ENCODE peak calls at places on chromosome 1, in ten cellular contexts. Z is BJ; R is activated CD4-positive, alpha-beta T cell treated with anti-CD3 and anti-CD28 coated beads, Interleukin-2, amount 50 U/mL, for 48 hours; K is epithelial cell of proximal tubule; H is Calu3; J is SK-N-DZ; N is nucleus accumbens; I is brain pericyte; F is ecto neural progenitor cell; L is HEK293T. Q is an unnamed sample.

GRCh38 chr1:6248798-6249731 is 5.1 kb downstream of the HES3 start:
- DNase-seq in Z (no peak), R (no peak), K (no peak), H (no peak), J (no peak), N (no peak), I (no peak), F (peak; percentile 68), L (no peak), Q (no peak)

GRCh38 chr1:208135354-208135753 is 108.8 kb downstream of the PLXNA2 start:
- DNase-seq in Z (no peak), R (no peak), K (no peak), H (no peak), J (no peak), N (no peak), I (no peak), F (no peak), L (no peak), Q (peak; percentile 73)

GRCh38 chr1:46575300-46575699 is 23.9 kb upstream of the KNCN start:
- DNase-seq in Z (no peak), R (no peak), K (no peak), H (no peak), J (no peak), N (no peak), I (no peak), F (no peak), L (peak; percentile 16), Q (no peak)

GRCh38 chr1:196535727-196536126 is 72.5 kb downstream of the KCNT2 start:
- DNase-seq in Z (no peak), R (no peak), K (no peak), H (no peak), J (peak; percentile 18), N (no peak), I (no peak), F (no peak), L (no peak), Q (peak; percentile 77)

GRCh38 chr1:168202941-168203654 is 22.7 kb upstream of the SFT2D2 start:
- DNase-seq in Z (peak; percentile 93), R (no peak), K (no peak), H (peak; percentile 69), J (no peak), N (no peak), I (peak; percentile 74), F (no peak), L (no peak), Q (peak; percentile 67)

GRCh38 chr1:59994302-59995198 is 68.0 kb upstream of the CYP2J2 start:
- DNase-seq in Z (peak; percentile 63), R (no peak), K (peak; percentile 13), H (no peak), J (no peak), N (no peak), I (peak; percentile 12), F (no peak), L (no peak), Q (no peak)

GRCh38 chr1:185559684-185560310 is 174.4 kb upstream of the HMCN1 start:
- DNase-seq in Z (no peak), R (peak; percentile 51), K (no peak), H (peak; percentile 56), J (peak; percentile 2), N (peak; percentile 14), I (no peak), F (peak; percentile 55), L (peak; percentile 44), Q (peak; percentile 78)

GRCh38 chr1:40849801-40850592 is 12.2 kb downstream of the CITED4 start:
- DNase-seq in Z (no peak), R (peak; percentile 82), K (no peak), H (peak; percentile 78), J (peak; percentile 60), N (peak; percentile 69), I (no peak), F (peak; percentile 81), L (peak; percentile 79), Q (peak; percentile 68)

GRCh38 chr1:218297867-218298266 is 12.8 kb downstream of the RRP15 start:
- DNase-seq in Z (no peak), R (no peak), K (no peak), H (no peak), J (no peak), N (no peak), I (no peak), F (no peak), L (no peak), Q (no peak)

GRCh38 chr1:166069390-166069789 is 97.4 kb downstream of the FAM78B start:
- DNase-seq in Z (no peak), R (no peak), K (no peak), H (no peak), J (no peak), N (no peak), I (no peak), F (no peak), L (no peak), Q (peak; percentile 2)